ENCODE peak calls at places on chromosomes 2 and 18, in six cellular contexts. O is ecto neural progenitor cell; Y is stimulated activated CD4-positive, alpha-beta T cell treated with anti-CD3 and anti-CD28 coated beads, Interleukin-4, amount 100 ng/mL, for 48 hours; V is HTR-8/SVneo; H is HT1080; C is retina. A is an unnamed sample.

GRCh38 chr2:225893151-225893550 is 493.6 kb downstream of the NYAP2 start:
- DNase-seq in O (no peak), Y (no peak), V (no peak), H (no peak), C (no peak), A (no peak)

GRCh38 chr18:59265246-59266018 is 7.8 kb downstream of the RAX start:
- DNase-seq in O (peak), Y (peak), V (no peak), H (no peak), C (peak), A (no peak)

GRCh38 chr2:174326880-174327558 is 7.7 kb upstream of the SP9 start:
- DNase-seq in O (peak), Y (no peak), V (no peak), H (no peak), C (peak), A (no peak)

GRCh38 chr2:9308186-9308955 is 101.8 kb downstream of the ASAP2 start:
- DNase-seq in O (no peak), Y (no peak), V (no peak), H (peak), C (no peak), A (no peak)

GRCh38 chr2:149132303-149132702 is 93.8 kb downstream of the LYPD6B start:
- DNase-seq in O (no peak), Y (no peak), V (no peak), H (no peak), C (no peak), A (no peak)

GRCh38 chr2:232418056-232418455 is 11.4 kb downstream of the ALPG start:
- DNase-seq in O (no peak), Y (no peak), V (no peak), H (no peak), C (no peak), A (no peak)

GRCh38 chr18:22110482-22110924 is 58.9 kb upstream of the GATA6 start:
- DNase-seq in O (no peak), Y (no peak), V (no peak), H (no peak), C (peak), A (no peak)

GRCh38 chr2:121360566-121361300 is 75.7 kb upstream of the TFCP2L1 start:
- DNase-seq in O (no peak), Y (no peak), V (peak), H (peak), C (no peak), A (peak)

GRCh38 chr2:192952254-192952653 is 757.5 kb upstream of the TMEFF2 start:
- DNase-seq in O (no peak), Y (no peak), V (no peak), H (no peak), C (no peak), A (no peak)

GRCh38 chr18:76451475-76452331 is 43.3 kb downstream of the ZNF516 start:
- DNase-seq in O (peak), Y (no peak), V (no peak), H (no peak), C (peak), A (no peak)

GRCh38 chr2:8416172-8416571 is 265.7 kb upstream of the ID2 start:
- DNase-seq in O (no peak), Y (no peak), V (no peak), H (no peak), C (no peak), A (no peak)

GRCh38 chr2:29902356-29902755 is 19.0 kb downstream of the ALK start:
- DNase-seq in O (no peak), Y (no peak), V (no peak), H (no peak), C (no peak), A (no peak)

GRCh38 chr2:239293450-239294430 is 107.1 kb downstream of the HDAC4 start:
- DNase-seq in O (no peak), Y (peak), V (no peak), H (no peak), C (no peak), A (no peak)

GRCh38 chr18:49812321-49813070 is 837 bp downstream of the ACAA2 start:
- DNase-seq in O (no peak), Y (no peak), V (no peak), H (peak), C (no peak), A (no peak)

GRCh38 chr2:8028436-8028835 is 653.4 kb upstream of the ID2 start:
- DNase-seq in O (peak), Y (no peak), V (no peak), H (no peak), C (no peak), A (no peak)

GRCh38 chr18:74524097-74524496 is 10.2 kb upstream of the CNDP1 start:
- DNase-seq in O (no peak), Y (no peak), V (no peak), H (no peak), C (no peak), A (no peak)

GRCh38 chr2:229164545-229165249 is 106.4 kb downstream of the PID1 start:
- DNase-seq in O (no peak), Y (no peak), V (no peak), H (peak), C (no peak), A (no peak)

GRCh38 chr18:63553117-63553516 is 10.9 kb downstream of the SERPINB12 start:
- DNase-seq in O (no peak), Y (no peak), V (peak), H (peak), C (no peak), A (no peak)

GRCh38 chr2:31401580-31401979 is 13.0 kb downstream of the XDH start:
- DNase-seq in O (no peak), Y (no peak), V (peak), H (peak), C (no peak), A (peak)

A was measured in pulmonary artery endothelial cell.